ENCODE peak calls at places on chromosomes 7 and 10, in six cellular contexts. One of them, this sample, is unnamed.

GRCh38 chr7:49127359-49127848 is 203.1 kb downstream of the CDC14C start:
- DNase-seq in A549: no peak
- DNase-seq in keratinocyte: no peak
- DNase-seq in small intestine: no peak
- DNase-seq in stomach: no peak
- DNase-seq in upper lobe of right lung: no peak
- DNase-seq in this sample: no peak

GRCh38 chr10:119139464-119140067 is 25.9 kb downstream of the SFXN4 start:
- DNase-seq in keratinocyte: no peak
- DNase-seq in stomach: peak
- DNase-seq in upper lobe of right lung: no peak
- DNase-seq in small intestine: peak
- DNase-seq in A549: peak
- DNase-seq in this sample: peak

GRCh38 chr7:71055504-71055903 is 76.4 kb upstream of the GALNT17 start:
- DNase-seq in small intestine: no peak
- DNase-seq in stomach: no peak
- DNase-seq in A549: no peak
- DNase-seq in keratinocyte: no peak
- DNase-seq in upper lobe of right lung: no peak
- DNase-seq in this sample: no peak

GRCh38 chr10:76175533-76176165 is 744.2 kb downstream of the LRMDA start:
- DNase-seq in A549: no peak
- DNase-seq in keratinocyte: no peak
- DNase-seq in upper lobe of right lung: no peak
- DNase-seq in small intestine: no peak
- DNase-seq in stomach: no peak
- DNase-seq in this sample: no peak

GRCh38 chr7:155870334-155871180 is 58.3 kb upstream of the SHH start:
- DNase-seq in A549: no peak
- DNase-seq in stomach: peak
- DNase-seq in small intestine: no peak
- DNase-seq in keratinocyte: no peak
- DNase-seq in upper lobe of right lung: no peak
- DNase-seq in this sample: no peak

GRCh38 chr7:23220690-23221305 is 25.8 kb upstream of the GPNMB start:
- DNase-seq in small intestine: no peak
- DNase-seq in A549: no peak
- DNase-seq in keratinocyte: no peak
- DNase-seq in upper lobe of right lung: no peak
- DNase-seq in stomach: no peak
- DNase-seq in this sample: no peak

GRCh38 chr10:78258303-78259030 is 224.8 kb downstream of the RPS24 start:
- DNase-seq in stomach: no peak
- DNase-seq in small intestine: no peak
- DNase-seq in upper lobe of right lung: peak
- DNase-seq in A549: peak
- DNase-seq in keratinocyte: no peak
- DNase-seq in this sample: no peak

GRCh38 chr7:26855421-26855820 is 9.0 kb downstream of the SKAP2 start:
- DNase-seq in upper lobe of right lung: no peak
- DNase-seq in stomach: no peak
- DNase-seq in keratinocyte: no peak
- DNase-seq in A549: no peak
- DNase-seq in small intestine: no peak
- DNase-seq in this sample: no peak

GRCh38 chr7:130423636-130424035 is 17.2 kb downstream of the CEP41 start:
- DNase-seq in small intestine: no peak
- DNase-seq in upper lobe of right lung: no peak
- DNase-seq in A549: no peak
- DNase-seq in keratinocyte: no peak
- DNase-seq in stomach: no peak
- DNase-seq in this sample: no peak

GRCh38 chr7:8065356-8065813 is 96.8 kb downstream of the GLCCI1 start:
- DNase-seq in small intestine: no peak
- DNase-seq in A549: no peak
- DNase-seq in keratinocyte: peak
- DNase-seq in stomach: no peak
- DNase-seq in upper lobe of right lung: no peak
- DNase-seq in this sample: no peak

GRCh38 chr7:105149827-105150226 is 135.8 kb downstream of the KMT2E start:
- DNase-seq in A549: no peak
- DNase-seq in upper lobe of right lung: no peak
- DNase-seq in keratinocyte: no peak
- DNase-seq in small intestine: no peak
- DNase-seq in stomach: no peak
- DNase-seq in this sample: no peak

GRCh38 chr10:105266966-105267539 is 626.0 kb downstream of the SORCS3 start:
- DNase-seq in keratinocyte: no peak
- DNase-seq in A549: no peak
- DNase-seq in stomach: no peak
- DNase-seq in upper lobe of right lung: no peak
- DNase-seq in small intestine: no peak
- DNase-seq in this sample: no peak

GRCh38 chr7:4861673-4862072 is at the start of gene PAPOLB:
- DNase-seq in A549: no peak
- DNase-seq in upper lobe of right lung: no peak
- DNase-seq in keratinocyte: no peak
- DNase-seq in stomach: no peak
- DNase-seq in small intestine: no peak
- DNase-seq in this sample: no peak

GRCh38 chr7:28674359-28674782 is 262.1 kb downstream of the CREB5 start:
- DNase-seq in A549: peak
- DNase-seq in small intestine: peak
- DNase-seq in stomach: no peak
- DNase-seq in upper lobe of right lung: no peak
- DNase-seq in keratinocyte: no peak
- DNase-seq in this sample: no peak

GRCh38 chr10:14945097-14945496 is 8.8 kb downstream of the DCLRE1C start:
- DNase-seq in stomach: no peak
- DNase-seq in A549: no peak
- DNase-seq in keratinocyte: no peak
- DNase-seq in upper lobe of right lung: no peak
- DNase-seq in small intestine: no peak
- DNase-seq in this sample: no peak

GRCh38 chr7:2967705-2968104 is 76.0 kb downstream of the CARD11 start:
- DNase-seq in upper lobe of right lung: peak
- DNase-seq in keratinocyte: no peak
- DNase-seq in small intestine: no peak
- DNase-seq in stomach: no peak
- DNase-seq in A549: no peak
- DNase-seq in this sample: no peak

GRCh38 chr7:30159698-30160143 is 24.9 kb downstream of the MTURN start:
- DNase-seq in keratinocyte: no peak
- DNase-seq in small intestine: peak
- DNase-seq in stomach: peak
- DNase-seq in upper lobe of right lung: peak
- DNase-seq in A549: peak
- DNase-seq in this sample: no peak

GRCh38 chr7:65239707-65240352 is 133.8 kb upstream of the ZNF92 start:
- DNase-seq in keratinocyte: no peak
- DNase-seq in stomach: peak
- DNase-seq in upper lobe of right lung: peak
- DNase-seq in small intestine: no peak
- DNase-seq in A549: peak
- DNase-seq in this sample: no peak

GRCh38 chr10:3889961-3890522 is 105.0 kb upstream of the KLF6 start:
- DNase-seq in A549: peak
- DNase-seq in small intestine: no peak
- DNase-seq in stomach: no peak
- DNase-seq in upper lobe of right lung: no peak
- DNase-seq in keratinocyte: no peak
- DNase-seq in this sample: no peak

GRCh38 chr10:43125274-43125845 is 12.9 kb upstream of the CSGALNACT2 start:
- DNase-seq in keratinocyte: no peak
- DNase-seq in stomach: peak
- DNase-seq in A549: no peak
- DNase-seq in upper lobe of right lung: no peak
- DNase-seq in small intestine: no peak
- DNase-seq in this sample: no peak

DNA sequence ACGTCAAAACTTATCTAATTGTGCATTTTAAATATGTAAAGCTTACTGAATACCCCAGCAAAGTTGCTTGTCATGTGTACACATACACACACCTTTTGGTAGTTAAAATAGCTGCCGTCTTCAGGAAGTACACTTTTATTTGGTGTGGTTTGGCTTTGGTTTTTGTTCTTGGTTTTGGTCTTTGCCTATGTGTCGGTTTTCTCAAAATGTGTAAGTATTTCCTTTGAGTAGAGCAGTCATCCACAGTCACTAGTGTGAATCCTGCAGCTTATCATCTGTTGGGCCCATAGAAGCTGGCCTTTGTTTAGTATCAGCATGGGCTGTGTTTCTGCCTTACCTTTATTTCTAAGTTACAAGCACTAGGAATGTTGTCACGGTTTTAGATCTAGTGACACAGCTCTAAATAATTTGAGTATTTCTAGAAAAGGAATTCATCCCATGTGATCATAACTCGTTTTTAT is 35.3 kb downstream of the NET1 start:
- DNase-seq in upper lobe of right lung: no peak
- DNase-seq in small intestine: peak
- DNase-seq in keratinocyte: no peak
- DNase-seq in stomach: no peak
- DNase-seq in A549: no peak
- DNase-seq in this sample: no peak
- H3K27ac ChIP-seq in upper lobe of right lung: peak
- H3K27ac ChIP-seq in small intestine: peak
- H3K27ac ChIP-seq in keratinocyte: peak
- H3K27ac ChIP-seq in stomach: peak
- H3K27ac ChIP-seq in A549: peak
- H3K27ac ChIP-seq in this sample: no peak

GRCh38 chr10:28666751-28667467 is 10.4 kb upstream of the BAMBI start:
- DNase-seq in keratinocyte: no peak
- DNase-seq in stomach: no peak
- DNase-seq in A549: no peak
- DNase-seq in upper lobe of right lung: no peak
- DNase-seq in small intestine: no peak
- DNase-seq in this sample: no peak

GRCh38 chr10:28668363-28669226 is 8.7 kb upstream of the BAMBI start:
- DNase-seq in upper lobe of right lung: peak
- DNase-seq in small intestine: no peak
- DNase-seq in keratinocyte: no peak
- DNase-seq in A549: peak
- DNase-seq in stomach: peak
- DNase-seq in this sample: no peak

GRCh38 chr10:28664369-28664740 is 13.0 kb upstream of the BAMBI start:
- DNase-seq in small intestine: no peak
- DNase-seq in A549: no peak
- DNase-seq in upper lobe of right lung: no peak
- DNase-seq in keratinocyte: no peak
- DNase-seq in stomach: no peak
- DNase-seq in this sample: no peak

GRCh38 chr10:28661035-28661434 is 16.3 kb upstream of the BAMBI start:
- DNase-seq in keratinocyte: no peak
- DNase-seq in A549: peak
- DNase-seq in upper lobe of right lung: no peak
- DNase-seq in small intestine: no peak
- DNase-seq in stomach: no peak
- DNase-seq in this sample: no peak

DNA sequence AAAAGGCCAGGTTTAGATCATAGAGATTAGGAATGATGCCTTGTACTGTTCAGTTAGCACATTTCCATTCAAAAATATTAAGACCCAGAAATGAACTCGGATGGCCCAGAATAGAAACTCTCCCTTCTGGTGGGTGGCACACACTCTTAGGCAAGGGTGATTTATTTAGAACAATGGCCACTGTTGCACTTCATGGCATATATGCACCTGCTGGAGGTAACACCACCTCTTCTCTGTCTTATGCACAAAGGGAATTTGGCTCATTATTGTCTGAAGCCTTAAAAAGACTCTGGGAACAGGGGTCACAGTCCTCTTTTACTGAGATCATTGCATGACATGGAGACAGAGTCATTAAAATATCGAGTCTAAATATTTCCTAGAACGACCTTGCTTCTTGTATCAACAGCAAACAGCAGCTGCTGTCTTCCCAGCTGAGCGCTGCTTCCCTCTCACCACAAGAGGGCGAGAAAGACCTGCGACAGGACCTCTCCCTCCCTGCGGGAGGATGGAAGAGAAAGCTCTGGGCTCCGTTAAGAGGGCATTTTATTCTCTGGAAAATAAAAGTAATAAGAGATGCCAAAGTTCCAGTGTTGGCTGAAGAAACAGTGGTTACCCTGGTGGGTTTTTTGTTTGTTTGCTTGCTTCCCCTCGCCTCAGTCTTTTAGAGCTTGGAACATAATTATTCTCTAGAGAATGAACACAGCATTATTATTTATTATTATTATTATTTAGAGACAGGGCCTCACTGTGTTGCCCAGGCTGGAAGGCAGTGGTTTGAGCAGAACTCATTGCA is 13.5 kb upstream of the BAMBI start:
- DNase-seq in keratinocyte: no peak
- DNase-seq in stomach: peak
- DNase-seq in small intestine: peak
- DNase-seq in A549: peak
- DNase-seq in upper lobe of right lung: peak
- DNase-seq in this sample: peak
- H3K27ac ChIP-seq in keratinocyte: no peak
- H3K27ac ChIP-seq in stomach: no peak
- H3K27ac ChIP-seq in small intestine: no peak
- H3K27ac ChIP-seq in A549: peak
- H3K27ac ChIP-seq in upper lobe of right lung: no peak
- H3K27ac ChIP-seq in this sample: no peak

GRCh38 chr10:33263453-33263852 is 71.0 kb downstream of the NRP1 start:
- DNase-seq in small intestine: no peak
- DNase-seq in keratinocyte: no peak
- DNase-seq in stomach: no peak
- DNase-seq in A549: no peak
- DNase-seq in upper lobe of right lung: no peak
- DNase-seq in this sample: no peak
- H3K27ac ChIP-seq in small intestine: no peak
- H3K27ac ChIP-seq in keratinocyte: peak
- H3K27ac ChIP-seq in stomach: no peak
- H3K27ac ChIP-seq in A549: peak
- H3K27ac ChIP-seq in upper lobe of right lung: no peak
- H3K27ac ChIP-seq in this sample: no peak

DNA sequence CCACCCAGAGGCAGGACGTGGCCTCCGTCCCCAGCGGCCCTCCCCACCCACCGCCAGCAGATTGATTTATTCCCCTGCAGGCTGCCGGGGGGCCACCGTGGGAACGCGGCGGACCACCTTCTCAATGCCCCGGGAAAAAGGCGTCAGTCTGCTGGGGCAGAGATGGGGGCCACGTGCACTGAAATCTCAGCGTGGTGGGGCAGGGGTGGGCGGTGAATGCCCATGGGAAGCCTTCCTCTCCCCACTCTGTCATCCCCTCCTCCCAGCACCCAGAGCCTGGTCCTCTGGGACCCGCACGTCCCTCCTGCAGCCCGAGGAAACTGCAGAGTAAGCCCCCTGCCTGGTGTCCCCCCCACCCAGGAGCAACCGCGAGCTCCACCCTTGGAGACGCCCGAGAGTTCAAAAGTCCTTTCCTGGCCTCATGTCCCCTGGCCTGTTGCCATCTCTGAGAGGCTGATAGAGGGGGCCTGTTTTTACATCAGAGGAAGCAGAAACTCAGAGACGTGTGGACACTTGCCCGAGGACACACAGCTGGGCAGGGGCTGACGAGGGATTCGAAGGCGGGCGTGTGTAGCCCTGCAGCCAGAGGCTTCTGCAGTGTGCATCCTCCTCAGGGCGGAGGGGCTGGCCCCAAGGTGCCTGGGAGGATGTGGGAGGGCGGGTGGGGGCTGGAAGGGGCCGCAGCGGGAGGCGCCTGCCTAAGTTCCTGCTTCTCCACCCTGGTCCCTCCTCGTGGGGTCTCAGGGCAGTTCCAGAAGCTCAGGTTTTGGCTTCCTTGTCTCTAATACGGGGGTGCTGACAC is 21.8 kb downstream of the UNCX start:
- DNase-seq in small intestine: peak
- DNase-seq in A549: no peak
- DNase-seq in keratinocyte: no peak
- DNase-seq in stomach: no peak
- DNase-seq in upper lobe of right lung: no peak
- DNase-seq in this sample: no peak
- H3K27ac ChIP-seq in small intestine: no peak
- H3K27ac ChIP-seq in A549: no peak
- H3K27ac ChIP-seq in keratinocyte: no peak
- H3K27ac ChIP-seq in stomach: no peak
- H3K27ac ChIP-seq in upper lobe of right lung: no peak
- H3K27ac ChIP-seq in this sample: no peak

This sample was measured in CD4-positive, alpha-beta memory T cell.